ENCODE peak calls at places on chromosomes 16 and 17, in nine cellular contexts. One of them, this sample, is unnamed.

GRCh38 chr16:65547799-65548446 is 426.1 kb upstream of the CDH11 start:
- DNase-seq in WTC11: no peak
- DNase-seq in tibial artery: no peak
- DNase-seq in foreskin fibroblast: peak
- DNase-seq in H9: no peak
- DNase-seq in cardiac fibroblast: peak
- DNase-seq in H1: no peak
- DNase-seq in kidney epithelial cell: peak
- DNase-seq in heart left ventricle: no peak
- DNase-seq in this sample: no peak

GRCh38 chr16:12500771-12501170 is 302.9 kb downstream of the CPPED1 start:
- DNase-seq in WTC11: no peak
- DNase-seq in tibial artery: no peak
- DNase-seq in foreskin fibroblast: no peak
- DNase-seq in H9: no peak
- DNase-seq in cardiac fibroblast: no peak
- DNase-seq in H1: no peak
- DNase-seq in kidney epithelial cell: no peak
- DNase-seq in heart left ventricle: no peak
- DNase-seq in this sample: peak

GRCh38 chr17:60652484-60653247 is 25.0 kb upstream of the BCAS3 start:
- DNase-seq in WTC11: no peak
- DNase-seq in tibial artery: no peak
- DNase-seq in foreskin fibroblast: no peak
- DNase-seq in H9: no peak
- DNase-seq in cardiac fibroblast: no peak
- DNase-seq in H1: no peak
- DNase-seq in kidney epithelial cell: no peak
- DNase-seq in heart left ventricle: no peak
- DNase-seq in this sample: no peak

GRCh38 chr17:50635720-50636144 is 1.1 kb downstream of the ABCC3 start:
- DNase-seq in WTC11: no peak
- DNase-seq in tibial artery: no peak
- DNase-seq in foreskin fibroblast: no peak
- DNase-seq in H9: no peak
- DNase-seq in cardiac fibroblast: no peak
- DNase-seq in H1: no peak
- DNase-seq in kidney epithelial cell: no peak
- DNase-seq in heart left ventricle: no peak
- DNase-seq in this sample: no peak

GRCh38 chr16:86697715-86698114 is 119.4 kb downstream of the FOXL1 start:
- DNase-seq in WTC11: no peak
- DNase-seq in tibial artery: no peak
- DNase-seq in foreskin fibroblast: peak
- DNase-seq in H9: no peak
- DNase-seq in cardiac fibroblast: peak
- DNase-seq in H1: no peak
- DNase-seq in kidney epithelial cell: no peak
- DNase-seq in heart left ventricle: no peak
- DNase-seq in this sample: no peak

GRCh38 chr16:24800586-24800985 is 45.2 kb upstream of the SLC5A11 start:
- DNase-seq in WTC11: no peak
- DNase-seq in tibial artery: no peak
- DNase-seq in foreskin fibroblast: peak
- DNase-seq in H9: no peak
- DNase-seq in cardiac fibroblast: peak
- DNase-seq in H1: no peak
- DNase-seq in kidney epithelial cell: peak
- DNase-seq in heart left ventricle: no peak
- DNase-seq in this sample: no peak

GRCh38 chr16:1105888-1106620 is 10.0 kb upstream of the C1QTNF8 start:
- DNase-seq in WTC11: peak
- DNase-seq in tibial artery: peak
- DNase-seq in foreskin fibroblast: peak
- DNase-seq in H9: peak
- DNase-seq in cardiac fibroblast: peak
- DNase-seq in H1: no peak
- DNase-seq in kidney epithelial cell: no peak
- DNase-seq in heart left ventricle: peak
- DNase-seq in this sample: peak

GRCh38 chr17:45261577-45262515 is at the start of gene SPATA32:
- DNase-seq in WTC11: peak
- DNase-seq in tibial artery: peak
- DNase-seq in foreskin fibroblast: peak
- DNase-seq in H9: peak
- DNase-seq in cardiac fibroblast: peak
- DNase-seq in H1: no peak
- DNase-seq in kidney epithelial cell: no peak
- DNase-seq in heart left ventricle: peak
- DNase-seq in this sample: peak

GRCh38 chr17:17983376-17983775 is 10.7 kb downstream of the DRC3 start:
- DNase-seq in WTC11: no peak
- DNase-seq in tibial artery: no peak
- DNase-seq in foreskin fibroblast: peak
- DNase-seq in H9: no peak
- DNase-seq in cardiac fibroblast: no peak
- DNase-seq in H1: no peak
- DNase-seq in kidney epithelial cell: no peak
- DNase-seq in heart left ventricle: no peak
- DNase-seq in this sample: no peak

GRCh38 chr16:1535391-1536291 is 2.2 kb downstream of the TMEM204 start:
- DNase-seq in WTC11: no peak
- DNase-seq in tibial artery: no peak
- DNase-seq in foreskin fibroblast: peak
- DNase-seq in H9: no peak
- DNase-seq in cardiac fibroblast: no peak
- DNase-seq in H1: no peak
- DNase-seq in kidney epithelial cell: no peak
- DNase-seq in heart left ventricle: no peak
- DNase-seq in this sample: peak

GRCh38 chr16:2090819-2091721 is 43.3 kb downstream of the TSC2 start:
- DNase-seq in WTC11: peak
- DNase-seq in tibial artery: no peak
- DNase-seq in foreskin fibroblast: peak
- DNase-seq in H9: peak
- DNase-seq in cardiac fibroblast: peak
- DNase-seq in H1: peak
- DNase-seq in kidney epithelial cell: no peak
- DNase-seq in heart left ventricle: no peak
- DNase-seq in this sample: no peak

GRCh38 chr17:78314683-78315354 is 45.1 kb downstream of the SOCS3 start:
- DNase-seq in WTC11: no peak
- DNase-seq in tibial artery: no peak
- DNase-seq in foreskin fibroblast: no peak
- DNase-seq in H9: no peak
- DNase-seq in cardiac fibroblast: no peak
- DNase-seq in H1: no peak
- DNase-seq in kidney epithelial cell: no peak
- DNase-seq in heart left ventricle: no peak
- DNase-seq in this sample: peak

GRCh38 chr17:76726766-76727718 is at the start of gene METTL23:
- DNase-seq in WTC11: peak
- DNase-seq in tibial artery: peak
- DNase-seq in foreskin fibroblast: peak
- DNase-seq in H9: peak
- DNase-seq in cardiac fibroblast: peak
- DNase-seq in H1: no peak
- DNase-seq in kidney epithelial cell: no peak
- DNase-seq in heart left ventricle: peak
- DNase-seq in this sample: peak

GRCh38 chr17:20896153-20896649 is 146.6 kb downstream of the USP22 start:
- DNase-seq in WTC11: no peak
- DNase-seq in tibial artery: no peak
- DNase-seq in foreskin fibroblast: peak
- DNase-seq in H9: peak
- DNase-seq in cardiac fibroblast: no peak
- DNase-seq in H1: no peak
- DNase-seq in kidney epithelial cell: no peak
- DNase-seq in heart left ventricle: peak
- DNase-seq in this sample: peak

GRCh38 chr17:79451167-79451566 is 159.7 kb downstream of the RBFOX3 start:
- DNase-seq in WTC11: no peak
- DNase-seq in tibial artery: no peak
- DNase-seq in foreskin fibroblast: no peak
- DNase-seq in H9: no peak
- DNase-seq in cardiac fibroblast: no peak
- DNase-seq in H1: no peak
- DNase-seq in kidney epithelial cell: no peak
- DNase-seq in heart left ventricle: no peak
- DNase-seq in this sample: no peak

GRCh38 chr16:17483266-17483864 is 12.6 kb upstream of the XYLT1 start:
- DNase-seq in WTC11: no peak
- DNase-seq in tibial artery: peak
- DNase-seq in foreskin fibroblast: no peak
- DNase-seq in H9: no peak
- DNase-seq in cardiac fibroblast: no peak
- DNase-seq in H1: no peak
- DNase-seq in kidney epithelial cell: no peak
- DNase-seq in heart left ventricle: no peak
- DNase-seq in this sample: no peak

GRCh38 chr16:11198817-11199216 is 57.2 kb downstream of the SOCS1 start:
- DNase-seq in WTC11: no peak
- DNase-seq in tibial artery: no peak
- DNase-seq in foreskin fibroblast: no peak
- DNase-seq in H9: no peak
- DNase-seq in cardiac fibroblast: no peak
- DNase-seq in H1: no peak
- DNase-seq in kidney epithelial cell: no peak
- DNase-seq in heart left ventricle: no peak
- DNase-seq in this sample: no peak

GRCh38 chr17:48012151-48012520 is 25.5 kb downstream of the COPZ2 start:
- DNase-seq in WTC11: peak
- DNase-seq in tibial artery: no peak
- DNase-seq in foreskin fibroblast: peak
- DNase-seq in H9: peak
- DNase-seq in cardiac fibroblast: no peak
- DNase-seq in H1: no peak
- DNase-seq in kidney epithelial cell: no peak
- DNase-seq in heart left ventricle: peak
- DNase-seq in this sample: peak
- TF ChIP-seq CTCF in WTC11: no peak
- TF ChIP-seq CTCF in tibial artery: no peak
- TF ChIP-seq CTCF in foreskin fibroblast: no peak
- TF ChIP-seq CTCF in H9: peak
- TF ChIP-seq CTCF in cardiac fibroblast: no peak
- TF ChIP-seq CTCF in H1: no peak
- TF ChIP-seq CTCF in kidney epithelial cell: no peak
- TF ChIP-seq CTCF in heart left ventricle: no peak
- TF ChIP-seq CTCF in this sample: no peak

GRCh38 chr16:77043076-77043475 is 147.9 kb upstream of the MON1B start:
- DNase-seq in WTC11: no peak
- DNase-seq in tibial artery: no peak
- DNase-seq in foreskin fibroblast: peak
- DNase-seq in H9: no peak
- DNase-seq in cardiac fibroblast: peak
- DNase-seq in H1: no peak
- DNase-seq in kidney epithelial cell: no peak
- DNase-seq in heart left ventricle: no peak
- DNase-seq in this sample: peak
- TF ChIP-seq CTCF in WTC11: no peak
- TF ChIP-seq CTCF in tibial artery: no peak
- TF ChIP-seq CTCF in foreskin fibroblast: no peak
- TF ChIP-seq CTCF in H9: peak
- TF ChIP-seq CTCF in cardiac fibroblast: peak
- TF ChIP-seq CTCF in H1: peak
- TF ChIP-seq CTCF in kidney epithelial cell: peak
- TF ChIP-seq CTCF in heart left ventricle: peak
- TF ChIP-seq CTCF in this sample: no peak

GRCh38 chr17:47254403-47254943 is 846 bp downstream of the ITGB3 start:
- DNase-seq in WTC11: no peak
- DNase-seq in tibial artery: no peak
- DNase-seq in foreskin fibroblast: peak
- DNase-seq in H9: peak
- DNase-seq in cardiac fibroblast: no peak
- DNase-seq in H1: no peak
- DNase-seq in kidney epithelial cell: no peak
- DNase-seq in heart left ventricle: no peak
- DNase-seq in this sample: no peak

GRCh38 chr17:47252209-47252608 is 1.4 kb upstream of the ITGB3 start:
- DNase-seq in WTC11: no peak
- DNase-seq in tibial artery: no peak
- DNase-seq in foreskin fibroblast: peak
- DNase-seq in H9: no peak
- DNase-seq in cardiac fibroblast: no peak
- DNase-seq in H1: no peak
- DNase-seq in kidney epithelial cell: no peak
- DNase-seq in heart left ventricle: no peak
- DNase-seq in this sample: no peak

GRCh38 chr17:47251421-47251940 is 2.1 kb upstream of the ITGB3 start:
- DNase-seq in WTC11: no peak
- DNase-seq in tibial artery: no peak
- DNase-seq in foreskin fibroblast: no peak
- DNase-seq in H9: no peak
- DNase-seq in cardiac fibroblast: no peak
- DNase-seq in H1: no peak
- DNase-seq in kidney epithelial cell: no peak
- DNase-seq in heart left ventricle: no peak
- DNase-seq in this sample: no peak

GRCh38 chr17:47253541-47254402 is at the start of gene ITGB3:
- DNase-seq in WTC11: peak
- DNase-seq in tibial artery: peak
- DNase-seq in foreskin fibroblast: peak
- DNase-seq in H9: peak
- DNase-seq in cardiac fibroblast: peak
- DNase-seq in H1: no peak
- DNase-seq in kidney epithelial cell: no peak
- DNase-seq in heart left ventricle: peak
- DNase-seq in this sample: peak

GRCh38 chr17:47252766-47253512 is 688 bp upstream of the ITGB3 start:
- DNase-seq in WTC11: no peak
- DNase-seq in tibial artery: no peak
- DNase-seq in foreskin fibroblast: no peak
- DNase-seq in H9: no peak
- DNase-seq in cardiac fibroblast: no peak
- DNase-seq in H1: no peak
- DNase-seq in kidney epithelial cell: no peak
- DNase-seq in heart left ventricle: no peak
- DNase-seq in this sample: no peak
- TF ChIP-seq CTCF in WTC11: no peak
- TF ChIP-seq CTCF in tibial artery: no peak
- TF ChIP-seq CTCF in foreskin fibroblast: no peak
- TF ChIP-seq CTCF in H9: no peak
- TF ChIP-seq CTCF in cardiac fibroblast: no peak
- TF ChIP-seq CTCF in H1: no peak
- TF ChIP-seq CTCF in kidney epithelial cell: no peak
- TF ChIP-seq CTCF in heart left ventricle: no peak
- TF ChIP-seq CTCF in this sample: no peak

DNA sequence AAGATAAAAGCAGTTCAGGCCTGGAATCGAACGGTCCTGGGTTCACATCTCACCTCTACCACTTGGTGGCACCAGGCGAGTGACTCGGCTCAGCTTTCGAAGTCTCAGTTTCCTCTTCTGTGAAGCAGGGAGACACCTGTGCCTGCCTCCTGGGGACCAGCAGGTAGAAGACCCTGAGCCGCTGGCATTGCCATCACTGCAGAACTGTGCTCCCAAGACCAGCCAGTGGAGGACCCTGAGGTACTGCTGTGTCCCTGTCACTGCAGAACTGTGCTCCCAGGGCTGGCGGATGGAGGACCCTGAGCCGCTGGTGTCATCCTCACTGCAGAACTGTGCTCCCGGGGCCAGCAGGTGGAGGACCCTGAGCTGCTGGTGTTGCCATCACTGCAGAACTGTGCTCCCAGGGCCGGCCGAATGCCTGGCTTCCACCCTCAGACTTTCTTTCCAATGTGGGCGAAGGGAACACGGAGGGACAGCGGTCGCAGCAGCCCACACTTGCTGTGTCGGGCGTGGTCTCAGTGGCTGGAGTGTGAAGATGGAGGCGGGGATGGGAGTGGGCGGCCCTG is 8.7 kb upstream of the SLC7A5 start:
- DNase-seq in WTC11: no peak
- DNase-seq in tibial artery: no peak
- DNase-seq in foreskin fibroblast: no peak
- DNase-seq in H9: no peak
- DNase-seq in cardiac fibroblast: no peak
- DNase-seq in H1: no peak
- DNase-seq in kidney epithelial cell: no peak
- DNase-seq in heart left ventricle: no peak
- DNase-seq in this sample: peak
- TF ChIP-seq CTCF in WTC11: no peak
- TF ChIP-seq CTCF in tibial artery: no peak
- TF ChIP-seq CTCF in foreskin fibroblast: peak
- TF ChIP-seq CTCF in H9: peak
- TF ChIP-seq CTCF in cardiac fibroblast: no peak
- TF ChIP-seq CTCF in H1: peak
- TF ChIP-seq CTCF in kidney epithelial cell: no peak
- TF ChIP-seq CTCF in heart left ventricle: no peak
- TF ChIP-seq CTCF in this sample: peak

This sample was measured in activated CD8-positive, alpha-beta T cell treated with anti-CD3 and anti-CD28 coated beads for 36 hours.